ENCODE peak calls at places on chromosome 17, in five cellular contexts. F is brain microvascular endothelial cell, W is psoas muscle, Z is AG04450, E is testis. X is an unnamed sample.

GRCh38 chr17:55730808-55731207 is 8.1 kb upstream of the TMEM100 start:
- DNase-seq in W (no peak), F (no peak), Z (no peak), E (no peak), X (no peak)

GRCh38 chr17:70029019-70029767 is 45.8 kb upstream of the KCNJ16 start:
- DNase-seq in F (no peak), W (no peak), E (no peak), Z (no peak), X (no peak)

GRCh38 chr17:15261063-15261817 is 3.9 kb downstream of the PMP22 start:
- DNase-seq in Z (no peak), F (peak; percentile 57), W (peak; percentile 54), E (peak; percentile 60), X (no peak)

GRCh38 chr17:76026714-76027158 is 370 bp downstream of the EVPL start:
- DNase-seq in W (no peak), F (no peak), E (no peak), Z (no peak), X (no peak)

GRCh38 chr17:81022371-81022729 is 12.6 kb upstream of the BAIAP2 start:
- DNase-seq in F (no peak), Z (no peak), E (no peak), W (peak; percentile 5), X (no peak)

GRCh38 chr17:2932946-2933345 is 130.5 kb downstream of the OR1D5 start:
- DNase-seq in F (no peak), E (no peak), Z (no peak), W (no peak), X (no peak)

GRCh38 chr17:73211745-73212144 is 18.9 kb downstream of the COG1 start:
- DNase-seq in F (no peak), W (peak; percentile 8), Z (no peak), E (no peak), X (no peak)

GRCh38 chr17:82666931-82667667 is 18.9 kb upstream of the WDR45B start:
- DNase-seq in F (no peak), Z (no peak), W (peak; percentile 12), E (no peak), X (no peak)

GRCh38 chr17:41500131-41500911 is 5.1 kb downstream of the KRT13 start:
- DNase-seq in Z (no peak), E (no peak), W (no peak), F (peak; percentile 57), X (no peak)

GRCh38 chr17:54117452-54117851 is 294.7 kb downstream of the KIF2B start:
- DNase-seq in E (no peak), W (no peak), F (no peak), Z (no peak), X (no peak)

GRCh38 chr17:48161127-48161905 is 53.8 kb downstream of the SNX11 start:
- DNase-seq in F (no peak), E (no peak), Z (no peak), W (no peak), X (no peak)

GRCh38 chr17:48162305-48162934 is 54.9 kb downstream of the SNX11 start:
- DNase-seq in Z (no peak), W (no peak), F (no peak), E (no peak), X (no peak)

GRCh38 chr17:48160177-48160967 is 52.8 kb downstream of the SNX11 start:
- DNase-seq in F (no peak), E (no peak), W (no peak), Z (no peak), X (no peak)

GRCh38 chr17:48162946-48163506 is 55.5 kb downstream of the SNX11 start:
- DNase-seq in F (no peak), W (no peak), Z (no peak), E (no peak), X (no peak)

DNA sequence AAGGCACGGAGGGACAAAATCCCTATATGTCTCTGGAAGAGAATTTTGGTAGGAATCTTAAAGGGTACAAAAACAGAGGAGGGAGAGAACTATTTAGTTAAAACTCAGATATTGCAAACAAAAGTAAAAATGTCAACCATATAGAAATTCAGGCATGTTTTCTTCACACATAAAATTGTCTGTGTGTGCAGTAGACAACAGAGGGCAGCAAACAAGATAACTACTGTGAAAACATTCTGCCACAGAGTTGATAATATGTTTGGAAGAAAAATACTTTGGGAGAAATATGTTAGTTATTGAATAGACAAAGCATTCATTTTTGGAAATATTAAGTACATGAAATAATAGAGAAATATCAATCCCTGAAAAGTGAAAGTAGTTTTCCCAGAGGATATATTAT is 56.2 kb downstream of the SNX11 start:
- DNase-seq in W (no peak), Z (no peak), E (no peak), F (no peak), X (no peak)
- TF ChIP-seq CTCF in W (no peak), Z (no peak), E (no peak), F (no peak), X (no peak)

DNA sequence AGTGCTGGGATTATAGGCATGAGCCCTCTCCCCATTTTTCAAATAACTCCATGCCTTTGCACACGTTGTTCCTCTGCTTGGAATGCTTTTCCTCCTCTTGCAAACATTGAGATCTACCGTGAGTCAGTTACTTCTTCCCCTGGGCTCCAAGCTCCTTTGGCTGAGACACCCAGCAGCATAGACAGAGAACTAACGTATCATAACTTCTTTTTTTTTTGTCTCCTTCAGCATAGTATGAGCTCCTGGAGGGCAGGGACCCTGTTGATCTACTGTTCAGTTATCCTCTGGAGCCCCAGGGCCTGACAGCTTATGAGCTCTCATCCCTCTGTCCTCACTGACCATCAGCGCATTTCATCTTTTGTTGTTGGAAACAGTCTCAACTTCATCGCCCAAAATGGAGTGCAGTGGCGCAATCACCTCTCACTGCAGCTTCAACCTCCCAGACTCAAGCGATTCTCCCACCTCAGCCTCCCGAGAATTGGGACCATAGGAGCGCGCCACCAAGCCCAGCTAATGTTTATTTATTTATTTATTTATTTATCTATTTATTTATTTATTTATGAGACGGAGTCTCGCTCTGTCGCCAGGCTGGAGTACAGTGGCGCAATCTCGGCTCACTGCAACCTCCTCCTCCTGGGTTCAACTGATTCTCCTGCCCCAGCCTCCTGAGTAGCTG is 2.2 kb downstream of the SPAG7 start:
- DNase-seq in F (no peak), Z (no peak), E (no peak), W (no peak), X (no peak)
- H3K4me3 ChIP-seq in F (no peak overlapping the region), Z (no peak overlapping the region), E (no peak overlapping the region), W (peak overlapping the region; percentile 84), X (no peak overlapping the region)

DNA sequence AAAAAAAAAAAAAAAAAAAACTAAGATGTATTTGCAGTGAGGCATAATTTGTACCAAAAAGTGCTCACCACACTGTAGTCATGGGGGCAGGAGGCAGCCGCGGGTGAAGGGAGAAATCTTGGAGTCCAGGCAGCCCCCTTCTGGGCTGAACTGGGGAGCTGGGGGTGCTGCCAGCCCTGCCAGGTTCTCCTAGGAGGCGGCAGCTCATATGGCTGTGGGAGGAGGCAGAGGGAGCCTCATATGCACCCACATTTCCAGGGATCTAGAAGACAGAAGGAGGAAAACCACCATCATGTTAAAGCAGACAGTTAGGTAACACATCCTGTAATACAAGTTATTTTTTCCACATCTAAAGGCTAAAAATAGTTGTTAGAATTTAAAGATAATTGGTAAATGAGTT is 16.3 kb downstream of the MAPT start:
- DNase-seq in E (no peak), Z (no peak), W (no peak), F (no peak), X (no peak)
- TF ChIP-seq CTCF in E (no peak), Z (no peak), W (no peak), F (no peak), X (no peak)

DNA sequence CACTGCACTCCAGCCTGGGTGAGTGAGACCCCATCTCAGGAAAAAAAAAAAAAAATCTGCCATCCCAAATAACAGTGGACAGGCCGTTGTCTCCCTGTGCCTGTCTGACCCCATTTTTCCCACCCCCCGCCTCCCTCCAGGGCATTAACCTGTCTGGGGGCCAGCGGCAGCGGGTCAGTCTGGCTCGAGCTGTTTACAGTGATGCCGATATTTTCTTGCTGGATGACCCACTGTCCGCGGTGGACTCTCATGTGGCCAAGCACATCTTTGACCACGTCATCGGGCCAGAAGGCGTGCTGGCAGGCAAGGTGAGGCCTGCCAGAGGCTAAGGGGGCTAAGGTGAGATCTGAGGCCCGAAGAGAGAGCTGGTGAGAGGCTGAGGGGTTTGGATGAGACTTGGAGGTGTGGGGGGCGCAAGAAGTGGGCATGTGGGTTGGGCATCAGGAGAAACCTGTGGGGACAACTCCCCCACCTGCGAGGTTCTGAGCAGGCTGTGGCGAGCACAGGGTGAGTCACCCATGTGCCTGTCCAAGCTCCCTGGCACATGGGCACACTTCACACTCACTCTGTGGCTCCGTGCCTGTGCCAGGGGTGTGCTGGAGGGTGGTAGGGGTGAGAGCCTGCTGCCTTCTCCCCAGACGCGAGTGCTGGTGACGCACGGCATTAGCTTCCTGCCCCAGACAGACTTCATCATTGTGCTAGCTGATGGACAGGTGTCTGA is 34.7 kb downstream of the ANKRD40 start:
- DNase-seq in W (peak; percentile 64), E (no peak), Z (no peak), F (no peak), X (no peak)
- H3K4me3 ChIP-seq in W (no peak overlapping the region), E (no peak overlapping the region), Z (no peak overlapping the region), F (no peak overlapping the region), X (no peak overlapping the region)